ENCODE peak calls at places on chromosomes 3 and 15, in seven cellular contexts. Z, C, T, U, Q, L and M are unnamed samples.

GRCh38 chr3:134428396-134428795 is 54.1 kb upstream of the AMOTL2 start:
- DNase-seq in Z (no peak), C (no peak), T (no peak), U (no peak), Q (no peak), L (no peak), M (no peak)

GRCh38 chr3:6821411-6821810 is 39.5 kb upstream of the GRM7 start:
- DNase-seq in Z (no peak), C (no peak), T (no peak), U (no peak), Q (no peak), L (no peak), M (no peak)

GRCh38 chr3:164832216-164832615 is 246.1 kb downstream of the SI start:
- DNase-seq in Z (no peak), C (no peak), T (no peak), U (no peak), Q (no peak), L (no peak), M (no peak)

GRCh38 chr15:70353606-70354259 is 256.0 kb upstream of the TLE3 start:
- DNase-seq in Z (no peak), C (no peak), T (peak), U (peak), Q (no peak), L (no peak), M (no peak)

GRCh38 chr15:48433226-48433886 is 102.1 kb downstream of the DUT start:
- DNase-seq in Z (no peak), C (no peak), T (no peak), U (no peak), Q (no peak), L (no peak), M (no peak)

GRCh38 chr3:45688194-45688881 is 858 bp upstream of the SACM1L start:
- DNase-seq in Z (no peak), C (peak), T (no peak), U (peak), Q (no peak), L (peak), M (no peak)

GRCh38 chr15:54119056-54119455 is 140.8 kb downstream of the UNC13C start:
- DNase-seq in Z (no peak), C (no peak), T (no peak), U (no peak), Q (no peak), L (no peak), M (no peak)

GRCh38 chr15:69607101-69607500 is 154.5 kb downstream of the RPLP1 start:
- DNase-seq in Z (no peak), C (no peak), T (no peak), U (no peak), Q (no peak), L (no peak), M (no peak)

GRCh38 chr15:78350058-78350457 is 9.9 kb downstream of the CRABP1 start:
- DNase-seq in Z (no peak), C (no peak), T (peak), U (no peak), Q (no peak), L (no peak), M (no peak)

GRCh38 chr15:70802629-70803028 is 39.3 kb upstream of the UACA start:
- DNase-seq in Z (no peak), C (no peak), T (no peak), U (no peak), Q (no peak), L (no peak), M (no peak)

GRCh38 chr3:11651900-11652299 is 8.2 kb upstream of the VGLL4 start:
- DNase-seq in Z (no peak), C (no peak), T (no peak), U (no peak), Q (no peak), L (peak), M (no peak)

GRCh38 chr3:2851835-2852234 is 258.3 kb downstream of the IL5RA start:
- DNase-seq in Z (no peak), C (peak), T (no peak), U (no peak), Q (no peak), L (no peak), M (no peak)

GRCh38 chr3:116446037-116446436 is 750 bp upstream of the LSAMP start:
- DNase-seq in Z (no peak), C (no peak), T (no peak), U (no peak), Q (no peak), L (no peak), M (no peak)

GRCh38 chr3:184040010-184040409 is 8.5 kb downstream of the HTR3D start:
- DNase-seq in Z (no peak), C (no peak), T (no peak), U (no peak), Q (no peak), L (peak), M (no peak)

GRCh38 chr3:81425198-81425868 is 336.1 kb downstream of the GBE1 start:
- DNase-seq in Z (no peak), C (no peak), T (no peak), U (no peak), Q (no peak), L (no peak), M (no peak)

GRCh38 chr3:167520656-167521360 is 47.0 kb upstream of the SERPINI2 start:
- DNase-seq in Z (no peak), C (no peak), T (no peak), U (no peak), Q (no peak), L (no peak), M (no peak)

GRCh38 chr3:108914774-108915641 is 38.7 kb downstream of the GUCA1C start:
- DNase-seq in Z (peak), C (peak), T (no peak), U (no peak), Q (peak), L (peak), M (no peak)

GRCh38 chr3:183428140-183429023 is at the start of gene MCF2L2:
- DNase-seq in Z (no peak), C (peak), T (peak), U (peak), Q (peak), L (peak), M (peak)

GRCh38 chr3:184380210-184380626 is 364 bp downstream of the CHRD start:
- DNase-seq in Z (no peak), C (peak), T (peak), U (peak), Q (no peak), L (peak), M (peak)

GRCh38 chr15:36400936-36401585 is 178.4 kb upstream of the CDIN1 start:
- DNase-seq in Z (no peak), C (no peak), T (no peak), U (no peak), Q (no peak), L (no peak), M (no peak)

DNA sequence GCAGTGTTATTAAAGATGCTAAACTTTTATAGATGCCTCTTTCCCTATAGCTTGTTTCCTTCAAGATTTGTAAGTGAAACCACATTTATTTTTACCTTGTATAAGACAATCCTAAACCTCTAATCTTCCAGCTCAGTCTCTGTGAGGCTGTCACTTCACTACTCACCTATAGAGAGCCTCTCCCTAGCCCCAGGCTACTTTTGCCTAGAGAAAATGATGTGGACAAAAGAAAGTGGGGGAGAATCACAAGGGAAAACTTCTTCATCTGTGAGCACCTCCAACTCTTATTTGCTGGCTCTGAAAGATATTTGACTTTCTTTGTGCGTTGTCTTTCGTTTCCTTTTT is 74.9 kb upstream of the SCN5A start:
- DNase-seq in Z (no peak), C (no peak), T (no peak), U (no peak), Q (no peak), L (no peak), M (no peak)
- H3K27ac ChIP-seq in Z (no peak), C (no peak), T (no peak), U (no peak), Q (no peak), L (no peak), M (no peak)

GRCh38 chr3:181948286-181948685 is 236.6 kb downstream of the SOX2 start:
- DNase-seq in Z (no peak), C (no peak), T (no peak), U (no peak), Q (no peak), L (no peak), M (no peak)

GRCh38 chr3:181943285-181943684 is 231.6 kb downstream of the SOX2 start:
- DNase-seq in Z (no peak), C (no peak), T (no peak), U (no peak), Q (no peak), L (no peak), M (no peak)

GRCh38 chr3:181952221-181952620 is 240.5 kb downstream of the SOX2 start:
- DNase-seq in Z (no peak), C (no peak), T (no peak), U (no peak), Q (no peak), L (no peak), M (no peak)

GRCh38 chr3:181947606-181948005 is 235.9 kb downstream of the SOX2 start:
- DNase-seq in Z (no peak), C (no peak), T (no peak), U (no peak), Q (no peak), L (no peak), M (no peak)
- H3K27ac ChIP-seq in Z (no peak), C (no peak), T (no peak), U (no peak), Q (no peak), L (no peak), M (no peak)

DNA sequence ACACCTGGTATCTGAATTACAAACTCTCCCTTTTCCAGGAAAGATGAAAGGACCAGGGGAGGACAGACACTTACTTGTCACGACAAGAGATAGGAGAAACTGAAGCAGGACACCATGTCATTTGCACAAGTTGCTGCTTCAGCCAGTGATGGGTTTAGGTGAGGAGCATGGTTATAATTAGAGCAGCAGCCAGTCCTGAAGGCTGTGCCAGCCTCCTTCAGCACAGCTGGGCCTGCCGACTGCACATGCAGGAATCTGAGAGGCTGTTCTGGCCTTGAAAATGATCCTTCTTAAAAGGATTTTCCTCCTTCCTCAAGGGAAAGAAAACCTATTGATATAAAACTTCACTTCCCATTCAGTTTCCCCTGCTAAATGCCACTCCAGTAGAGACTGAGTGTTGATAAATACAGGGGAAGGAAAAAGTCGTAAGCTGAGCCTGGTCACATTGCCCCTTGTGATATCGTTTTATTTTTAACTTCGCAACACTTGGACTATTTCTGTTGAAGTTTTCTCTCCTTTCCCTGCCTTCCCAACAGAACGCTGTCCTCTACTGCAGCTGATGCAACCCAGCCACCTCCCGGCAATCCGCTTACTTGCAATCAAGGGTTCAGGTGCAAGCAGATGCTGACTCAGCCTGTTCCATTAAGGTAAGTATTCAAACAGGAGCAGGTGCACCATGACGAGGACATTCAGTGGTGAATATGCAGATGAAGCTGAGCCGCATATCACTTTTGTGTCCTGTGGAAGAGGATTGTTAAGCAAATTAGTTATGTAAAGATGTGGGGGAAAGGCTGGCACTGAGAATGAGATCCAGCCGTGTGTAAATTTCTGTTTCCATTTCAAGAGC is at the start of gene FBXO40:
- DNase-seq in Z (no peak), C (peak), T (no peak), U (no peak), Q (no peak), L (peak), M (no peak)
- H3K27ac ChIP-seq in Z (no peak), C (peak), T (no peak), U (no peak), Q (no peak), L (peak), M (no peak)

GRCh38 chr15:58179206-58179605 is 41.0 kb downstream of the AQP9 start:
- DNase-seq in Z (no peak), C (no peak), T (no peak), U (no peak), Q (no peak), L (no peak), M (no peak)

GRCh38 chr15:58179741-58180381 is 41.7 kb downstream of the AQP9 start:
- DNase-seq in Z (no peak), C (no peak), T (no peak), U (no peak), Q (no peak), L (no peak), M (no peak)

GRCh38 chr15:58182460-58183163 is 44.4 kb downstream of the AQP9 start:
- DNase-seq in Z (peak), C (peak), T (no peak), U (peak), Q (no peak), L (peak), M (no peak)

GRCh38 chr15:58175955-58176354 is 37.8 kb downstream of the AQP9 start:
- DNase-seq in Z (no peak), C (no peak), T (no peak), U (no peak), Q (no peak), L (no peak), M (no peak)

DNA sequence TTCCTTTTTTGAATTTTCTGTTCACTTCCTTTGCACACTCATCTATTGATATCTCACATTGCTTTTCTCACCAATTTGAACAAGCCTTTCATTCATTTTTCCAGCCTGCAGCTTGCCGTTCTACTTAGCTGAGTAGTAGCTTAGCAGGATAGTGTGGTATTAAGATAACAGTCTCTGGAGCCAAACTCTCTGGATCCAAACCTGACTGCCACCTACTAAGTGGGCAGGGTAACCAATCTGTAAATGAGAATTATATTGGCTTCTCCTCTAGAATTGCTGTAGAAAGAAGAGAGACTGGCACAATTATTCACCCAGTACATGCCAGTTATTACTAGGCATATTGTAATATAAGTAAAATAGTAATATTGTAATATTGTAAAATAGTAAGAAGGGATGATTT is 40.5 kb downstream of the AQP9 start:
- DNase-seq in Z (no peak), C (no peak), T (no peak), U (no peak), Q (no peak), L (no peak), M (no peak)
- H3K27ac ChIP-seq in Z (no peak), C (no peak), T (no peak), U (no peak), Q (no peak), L (no peak), M (no peak)

GRCh38 chr3:79018671-79019136 is 749.1 kb downstream of the ROBO1 start:
- DNase-seq in Z (no peak), C (peak), T (peak), U (peak), Q (no peak), L (peak), M (peak)

GRCh38 chr3:79019924-79020173 is 747.9 kb downstream of the ROBO1 start:
- DNase-seq in Z (no peak), C (no peak), T (no peak), U (no peak), Q (no peak), L (no peak), M (no peak)

GRCh38 chr3:79016587-79017380 is 751.0 kb downstream of the ROBO1 start:
- DNase-seq in Z (no peak), C (no peak), T (no peak), U (no peak), Q (no peak), L (no peak), M (no peak)

GRCh38 chr3:79015854-79016253 is 751.9 kb downstream of the ROBO1 start:
- DNase-seq in Z (no peak), C (no peak), T (no peak), U (no peak), Q (no peak), L (no peak), M (no peak)

DNA sequence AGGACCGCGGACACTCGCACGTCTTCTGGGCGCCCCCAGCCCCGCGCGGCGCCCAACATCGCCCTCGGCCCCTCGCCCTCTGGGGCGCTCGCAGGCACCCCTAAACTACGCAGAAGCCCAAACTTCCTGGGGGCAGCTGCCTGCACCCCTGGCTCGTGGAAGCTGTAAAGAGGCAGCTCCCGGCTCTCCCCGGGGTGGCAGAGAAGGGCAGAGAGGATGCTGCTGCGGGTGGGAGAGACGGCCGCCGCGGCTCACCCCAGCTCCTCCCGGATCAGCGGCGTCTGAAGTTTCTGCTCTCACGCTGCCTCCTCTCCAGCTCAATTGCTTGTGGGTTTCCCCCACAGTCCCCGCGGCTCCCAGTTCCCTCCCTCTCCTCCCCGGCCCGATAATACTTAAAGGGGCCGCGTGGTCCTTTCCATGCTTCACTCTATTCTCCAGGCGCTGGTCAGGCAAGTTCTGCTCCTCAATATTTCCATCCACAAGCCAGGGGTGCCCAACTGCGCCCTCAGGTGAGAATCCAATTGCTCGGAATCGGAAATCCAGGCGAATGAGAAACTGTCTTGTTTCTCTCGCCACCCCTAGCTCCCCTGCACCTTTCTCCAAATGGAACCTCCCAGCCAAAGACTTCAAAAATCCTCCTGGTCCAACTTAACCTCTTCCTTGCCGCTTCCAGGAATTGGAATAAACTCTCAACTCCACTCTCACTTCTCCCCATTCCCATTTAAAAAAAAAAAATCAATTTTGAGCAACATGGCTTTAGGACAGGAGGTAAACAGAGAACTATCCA is 748.5 kb downstream of the ROBO1 start:
- DNase-seq in Z (peak), C (peak), T (peak), U (peak), Q (no peak), L (peak), M (peak)
- H3K27ac ChIP-seq in Z (peak), C (peak), T (peak), U (peak), Q (no peak), L (peak), M (peak)

DNA sequence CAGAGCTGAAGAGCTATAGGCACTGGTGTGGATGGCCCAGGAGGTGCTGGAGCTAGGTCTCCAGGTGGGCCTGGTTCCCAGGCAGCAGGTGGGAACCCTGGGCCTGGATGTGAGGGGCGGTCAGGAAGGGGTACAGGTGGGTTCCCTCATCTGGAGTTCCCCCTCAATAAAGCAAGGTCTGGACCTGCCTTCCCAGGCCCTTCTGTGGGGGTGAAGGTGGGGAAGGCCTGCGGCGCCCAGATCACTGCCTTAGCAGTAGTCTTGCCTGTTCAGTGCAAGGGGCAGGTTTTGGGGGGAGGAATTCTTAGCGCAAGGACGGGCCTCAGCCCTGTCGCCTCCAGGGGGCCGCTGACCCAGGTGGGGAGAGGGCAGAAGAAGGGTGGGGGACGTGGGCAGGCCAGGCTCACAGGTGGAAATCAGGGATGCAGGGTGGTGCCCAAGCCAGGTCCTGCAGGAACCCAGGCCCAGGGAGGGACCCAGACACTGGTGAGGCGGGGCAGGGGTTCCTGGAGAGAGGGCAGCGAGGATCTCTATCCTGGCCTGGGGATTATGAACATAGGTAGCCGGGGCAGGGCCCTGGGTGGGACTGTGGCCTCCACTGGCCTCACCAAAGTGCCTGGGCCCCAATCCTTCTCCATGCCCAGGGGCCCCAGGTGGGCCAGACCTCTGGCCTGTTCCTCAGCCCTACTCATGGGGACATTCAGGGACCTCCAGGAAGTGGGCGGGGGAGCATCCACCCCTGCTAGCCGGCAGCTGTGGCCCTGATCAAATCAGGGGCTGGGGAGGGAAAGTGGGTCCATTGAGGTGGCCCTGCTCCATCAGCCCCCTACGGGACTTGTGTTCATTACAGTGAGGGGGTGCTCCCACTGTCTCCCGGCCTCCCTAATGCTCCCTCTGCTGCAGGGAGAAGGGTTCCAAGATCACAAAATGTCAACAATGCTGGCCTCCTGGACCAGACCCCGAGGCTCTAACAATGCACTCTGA is 25.3 kb downstream of the HDAC11 start:
- DNase-seq in Z (no peak), C (no peak), T (peak), U (peak), Q (no peak), L (no peak), M (no peak)
- H3K27ac ChIP-seq in Z (no peak), C (no peak), T (no peak), U (no peak), Q (no peak), L (no peak), M (no peak)